ENCODE peak calls at places on chromosomes 2 and 18, in seven cellular contexts. T is IMR-90, R is neuronal stem cell, M is H9, L is H1, S is mesenchymal stem cell, X is trophoblast cell. A is an unnamed sample.

GRCh38 chr18:50753311-50753710 is 66.5 kb downstream of the MRO start:
- DNase-seq in T (no peak), R (no peak), M (no peak), L (no peak), S (no peak), X (no peak), A (no peak)

GRCh38 chr2:219488149-219488843 is 10.4 kb upstream of the GMPPA start:
- DNase-seq in T (no peak), R (no peak), M (no peak), L (no peak), S (no peak), X (no peak), A (no peak)

GRCh38 chr18:74571895-74572680 is 25.6 kb upstream of the ZNF407 start:
- DNase-seq in T (no peak), R (no peak), M (no peak), L (no peak), S (no peak), X (no peak), A (no peak)

GRCh38 chr2:215032153-215032552 is 106.3 kb downstream of the ABCA12 start:
- DNase-seq in T (no peak), R (no peak), M (no peak), L (no peak), S (no peak), X (peak; percentile 12), A (no peak)

GRCh38 chr2:156657809-156658208 is 221.6 kb downstream of the GPD2 start:
- DNase-seq in T (no peak), R (no peak), M (no peak), L (no peak), S (peak; percentile 0), X (no peak), A (no peak)

GRCh38 chr2:239532859-239533258 is 132.0 kb upstream of the HDAC4 start:
- DNase-seq in T (no peak), R (no peak), M (no peak), L (no peak), S (no peak), X (no peak), A (no peak)

GRCh38 chr2:196980498-196980897 is 54.0 kb upstream of the PGAP1 start:
- DNase-seq in T (no peak), R (no peak), M (no peak), L (no peak), S (no peak), X (no peak), A (no peak)

GRCh38 chr18:74278058-74278457 is 13.7 kb downstream of the CYB5A start:
- DNase-seq in T (no peak), R (no peak), M (no peak), L (no peak), S (no peak), X (no peak), A (no peak)

GRCh38 chr2:72386288-72386687 is 238.6 kb upstream of the CYP26B1 start:
- DNase-seq in T (no peak), R (no peak), M (no peak), L (no peak), S (no peak), X (no peak), A (peak; percentile 36)

GRCh38 chr2:29459445-29460179 is 344.4 kb downstream of the CLIP4 start:
- DNase-seq in T (peak; percentile 90), R (no peak), M (no peak), L (no peak), S (peak; percentile 46), X (no peak), A (no peak)

GRCh38 chr2:158810761-158811470 is 15.8 kb downstream of the DAPL1 start:
- DNase-seq in T (no peak), R (no peak), M (no peak), L (no peak), S (no peak), X (no peak), A (no peak)

GRCh38 chr2:204691911-204692510 is 146.7 kb downstream of the PARD3B start:
- DNase-seq in T (peak; percentile 91), R (peak; percentile 44), M (peak; percentile 40), L (peak; percentile 9), S (peak; percentile 87), X (peak; percentile 78), A (peak; percentile 88)

GRCh38 chr2:216649573-216649972 is 16.4 kb downstream of the IGFBP2 start:
- DNase-seq in T (no peak), R (no peak), M (no peak), L (no peak), S (no peak), X (no peak), A (no peak)

GRCh38 chr2:233009661-233010060 is 3.4 kb downstream of the NGEF start:
- DNase-seq in T (no peak), R (no peak), M (no peak), L (no peak), S (no peak), X (no peak), A (no peak)

GRCh38 chr2:102005989-102006885 is 14.5 kb downstream of the IL1R2 start:
- DNase-seq in T (peak; percentile 56), R (peak; percentile 18), M (peak; percentile 60), L (peak; percentile 9), S (peak; percentile 71), X (peak; percentile 94), A (peak; percentile 70)

GRCh38 chr2:165587335-165587938 is 117.9 kb downstream of the CSRNP3 start:
- DNase-seq in T (no peak), R (no peak), M (no peak), L (no peak), S (peak; percentile 26), X (no peak), A (no peak)

GRCh38 chr18:22704627-22704918 is 228.6 kb upstream of the RBBP8 start:
- DNase-seq in T (no peak), R (no peak), M (no peak), L (no peak), S (no peak), X (no peak), A (no peak)

GRCh38 chr2:7377861-7378569 is 460.8 kb downstream of the RNF144A start:
- DNase-seq in T (no peak), R (no peak), M (peak; percentile 33), L (no peak), S (no peak), X (peak; percentile 66), A (peak; percentile 14)

GRCh38 chr2:23585218-23585945 is 200.4 kb downstream of the KLHL29 start:
- DNase-seq in T (no peak), R (no peak), M (no peak), L (no peak), S (no peak), X (no peak), A (no peak)

GRCh38 chr18:24176727-24177416 is 38.0 kb downstream of the CABYR start:
- DNase-seq in T (peak; percentile 56), R (peak; percentile 61), M (peak; percentile 83), L (peak; percentile 50), S (peak; percentile 51), X (no peak), A (peak; percentile 82)

GRCh38 chr2:23460228-23460627 is 75.2 kb downstream of the KLHL29 start:
- DNase-seq in T (peak; percentile 47), R (no peak), M (no peak), L (no peak), S (peak; percentile 55), X (no peak), A (peak; percentile 59)

GRCh38 chr2:121471571-121472464 is 58.9 kb upstream of the RNU4ATAC start:
- DNase-seq in T (peak; percentile 79), R (no peak), M (no peak), L (no peak), S (no peak), X (no peak), A (peak; percentile 57)

DNA sequence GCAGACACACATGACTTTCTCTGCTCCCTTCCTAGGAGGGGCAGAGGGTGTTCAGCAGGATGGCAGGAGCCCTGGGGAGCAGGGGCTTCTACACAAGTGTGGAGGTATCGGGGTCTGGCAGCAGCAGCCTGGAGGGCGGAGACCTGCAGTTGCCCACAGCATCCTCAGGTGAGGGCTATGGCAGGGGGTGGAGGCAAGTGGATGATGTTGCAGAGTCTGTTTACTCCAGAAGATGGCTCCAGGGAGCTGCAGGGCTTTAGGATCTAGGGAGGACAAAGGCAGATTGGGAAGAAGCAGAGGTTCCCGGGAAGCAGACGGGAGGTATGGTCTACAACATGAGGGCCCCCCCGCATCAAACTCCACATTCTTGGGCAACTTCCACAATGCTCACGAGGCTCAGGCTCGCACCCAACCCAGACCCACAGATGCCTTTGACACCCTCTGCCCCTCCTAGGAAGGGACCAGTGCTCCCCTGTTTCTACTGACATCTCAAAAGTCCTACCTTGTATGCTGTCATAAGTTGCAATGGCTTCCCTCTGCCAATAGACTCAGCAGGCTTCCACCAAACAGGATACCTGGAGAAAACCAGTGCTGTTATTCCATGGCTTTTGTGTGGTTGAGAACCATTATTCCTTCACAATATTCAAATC is 12.0 kb upstream of the ATP6V1C2 start:
- DNase-seq in T (no peak), R (no peak), M (peak; percentile 81), L (peak; percentile 41), S (no peak), X (peak; percentile 51), A (peak; percentile 83)
- H3K4ac ChIP-seq in T (no peak overlapping the region), R (no peak overlapping the region), M (no peak overlapping the region), L (no peak overlapping the region), S (no peak overlapping the region), X (no peak overlapping the region), A (no peak overlapping the region)

GRCh38 chr18:58324824-58325520 is 280.9 kb downstream of the NEDD4L start:
- DNase-seq in T (no peak), R (no peak), M (no peak), L (no peak), S (no peak), X (no peak), A (no peak)

GRCh38 chr18:58319719-58320118 is 275.7 kb downstream of the NEDD4L start:
- DNase-seq in T (no peak), R (no peak), M (no peak), L (no peak), S (no peak), X (no peak), A (no peak)

GRCh38 chr18:58316943-58317342 is 272.9 kb downstream of the NEDD4L start:
- DNase-seq in T (no peak), R (no peak), M (no peak), L (no peak), S (peak; percentile 21), X (no peak), A (peak; percentile 24)

GRCh38 chr18:58321986-58322385 is 278.0 kb downstream of the NEDD4L start:
- DNase-seq in T (peak; percentile 74), R (no peak), M (no peak), L (no peak), S (peak; percentile 69), X (peak; percentile 78), A (peak; percentile 73)

GRCh38 chr18:58320907-58321561 is 277.0 kb downstream of the NEDD4L start:
- DNase-seq in T (no peak), R (no peak), M (no peak), L (no peak), S (no peak), X (no peak), A (no peak)
- H3K4ac ChIP-seq in T (no peak overlapping the region), R (no peak overlapping the region), M (no peak overlapping the region), L (no peak overlapping the region), S (no peak overlapping the region), X (no peak overlapping the region), A (no peak overlapping the region)

GRCh38 chr2:48081317-48081628 is 175.0 kb upstream of the FBXO11 start:
- DNase-seq in T (no peak), R (no peak), M (no peak), L (no peak), S (no peak), X (no peak), A (no peak)
- H3K4ac ChIP-seq in T (no peak overlapping the region), R (no peak overlapping the region), M (no peak overlapping the region), L (no peak overlapping the region), S (no peak overlapping the region), X (no peak overlapping the region), A (no peak overlapping the region)

GRCh38 chr2:109259671-109260070 is 130.7 kb downstream of the SH3RF3 start:
- DNase-seq in T (no peak), R (no peak), M (no peak), L (no peak), S (no peak), X (no peak), A (no peak)
- H3K4ac ChIP-seq in T (no peak overlapping the region), R (no peak overlapping the region), M (no peak overlapping the region), L (no peak overlapping the region), S (no peak overlapping the region), X (no peak overlapping the region), A (no peak overlapping the region)

A was measured in mesendoderm.